ENCODE peak calls at places on chromosomes 16 and 17, in nine cellular contexts. One of them, this sample, is unnamed.

GRCh38 chr16:46658925-46659324 is 30.1 kb downstream of the VPS35 start:
- DNase-seq in A549: no peak
- DNase-seq in HepG2: no peak
- DNase-seq in transverse colon: peak; percentile 12
- DNase-seq in sigmoid colon: no peak
- DNase-seq in ovary: no peak
- DNase-seq in K562: no peak
- DNase-seq in upper lobe of left lung: no peak
- DNase-seq in tibial nerve: peak; percentile 14
- DNase-seq in this sample: no peak

GRCh38 chr17:38550661-38551060 is 55.1 kb downstream of the SRCIN1 start:
- DNase-seq in upper lobe of left lung: no peak
- DNase-seq in HepG2: no peak
- DNase-seq in ovary: no peak
- DNase-seq in sigmoid colon: no peak
- DNase-seq in tibial nerve: no peak
- DNase-seq in K562: peak; percentile 71
- DNase-seq in transverse colon: no peak
- DNase-seq in A549: no peak
- DNase-seq in this sample: peak; percentile 74

GRCh38 chr17:8857919-8858318 is 9.6 kb downstream of the PIK3R6 start:
- DNase-seq in transverse colon: no peak
- DNase-seq in tibial nerve: no peak
- DNase-seq in A549: no peak
- DNase-seq in upper lobe of left lung: no peak
- DNase-seq in HepG2: no peak
- DNase-seq in ovary: no peak
- DNase-seq in sigmoid colon: no peak
- DNase-seq in K562: no peak
- DNase-seq in this sample: no peak

GRCh38 chr16:29784901-29785500 is 5.5 kb upstream of the KIF22 start:
- DNase-seq in HepG2: no peak
- DNase-seq in sigmoid colon: peak; percentile 84
- DNase-seq in K562: peak; percentile 76
- DNase-seq in tibial nerve: peak; percentile 42
- DNase-seq in transverse colon: peak; percentile 69
- DNase-seq in upper lobe of left lung: peak; percentile 94
- DNase-seq in ovary: peak; percentile 78
- DNase-seq in A549: peak; percentile 38
- DNase-seq in this sample: peak; percentile 67

GRCh38 chr17:34117811-34118210 is 137.3 kb upstream of the CCL2 start:
- DNase-seq in K562: no peak
- DNase-seq in HepG2: no peak
- DNase-seq in transverse colon: no peak
- DNase-seq in sigmoid colon: no peak
- DNase-seq in ovary: no peak
- DNase-seq in tibial nerve: no peak
- DNase-seq in A549: no peak
- DNase-seq in upper lobe of left lung: no peak
- DNase-seq in this sample: no peak

GRCh38 chr16:48393843-48394703 is 8.9 kb upstream of the SIAH1 start:
- DNase-seq in ovary: no peak
- DNase-seq in upper lobe of left lung: no peak
- DNase-seq in A549: no peak
- DNase-seq in sigmoid colon: peak; percentile 91
- DNase-seq in K562: no peak
- DNase-seq in HepG2: no peak
- DNase-seq in tibial nerve: peak; percentile 83
- DNase-seq in transverse colon: no peak
- DNase-seq in this sample: no peak

GRCh38 chr17:2299136-2299535 is 4.4 kb downstream of the SMG6 start:
- DNase-seq in A549: no peak
- DNase-seq in transverse colon: no peak
- DNase-seq in upper lobe of left lung: no peak
- DNase-seq in ovary: no peak
- DNase-seq in tibial nerve: no peak
- DNase-seq in K562: no peak
- DNase-seq in HepG2: no peak
- DNase-seq in sigmoid colon: no peak
- DNase-seq in this sample: no peak

GRCh38 chr17:64466019-64466735 is 17.3 kb downstream of the MILR1 start:
- DNase-seq in HepG2: no peak
- DNase-seq in upper lobe of left lung: no peak
- DNase-seq in ovary: no peak
- DNase-seq in K562: no peak
- DNase-seq in sigmoid colon: no peak
- DNase-seq in A549: no peak
- DNase-seq in transverse colon: no peak
- DNase-seq in tibial nerve: no peak
- DNase-seq in this sample: no peak

DNA sequence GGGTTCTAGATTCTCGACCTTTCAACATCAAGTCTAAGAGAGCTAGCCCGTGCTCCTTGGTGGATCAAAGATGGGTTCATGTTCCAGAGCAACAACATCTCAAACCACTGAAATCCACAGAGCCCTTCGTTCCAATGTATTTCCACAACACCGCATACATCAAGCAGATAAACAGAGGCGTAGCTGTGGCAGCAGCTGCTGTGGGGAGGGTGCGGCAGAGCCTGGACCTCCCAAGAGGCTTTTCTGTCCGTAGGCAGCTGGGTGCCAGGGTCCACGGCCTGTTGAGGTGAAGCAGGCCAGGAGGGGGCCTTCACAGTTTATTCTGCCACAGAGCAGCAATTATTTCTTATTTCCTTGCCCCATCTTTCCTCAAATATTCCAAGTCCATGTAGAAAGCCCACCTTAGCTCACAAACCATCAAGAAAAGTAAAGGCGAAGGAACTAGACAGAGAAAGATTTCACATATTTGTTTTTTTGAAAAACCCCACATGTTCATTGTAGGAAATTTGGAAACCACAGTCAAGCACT is 144.8 kb upstream of the FOXF1 start:
- DNase-seq in ovary: no peak
- DNase-seq in A549: no peak
- DNase-seq in upper lobe of left lung: no peak
- DNase-seq in transverse colon: no peak
- DNase-seq in K562: no peak
- DNase-seq in HepG2: no peak
- DNase-seq in tibial nerve: no peak
- DNase-seq in sigmoid colon: peak; percentile 68
- DNase-seq in this sample: no peak
- H3K27ac ChIP-seq in ovary: no peak overlapping the region
- H3K27ac ChIP-seq in A549: no peak overlapping the region
- H3K27ac ChIP-seq in upper lobe of left lung: no peak overlapping the region
- H3K27ac ChIP-seq in transverse colon: peak overlapping the region; percentile 75
- H3K27ac ChIP-seq in K562: no peak overlapping the region
- H3K27ac ChIP-seq in HepG2: no peak overlapping the region
- H3K27ac ChIP-seq in tibial nerve: no peak overlapping the region
- H3K27ac ChIP-seq in sigmoid colon: peak overlapping the region; percentile 89
- H3K27ac ChIP-seq in this sample: peak overlapping the region; percentile 74

DNA sequence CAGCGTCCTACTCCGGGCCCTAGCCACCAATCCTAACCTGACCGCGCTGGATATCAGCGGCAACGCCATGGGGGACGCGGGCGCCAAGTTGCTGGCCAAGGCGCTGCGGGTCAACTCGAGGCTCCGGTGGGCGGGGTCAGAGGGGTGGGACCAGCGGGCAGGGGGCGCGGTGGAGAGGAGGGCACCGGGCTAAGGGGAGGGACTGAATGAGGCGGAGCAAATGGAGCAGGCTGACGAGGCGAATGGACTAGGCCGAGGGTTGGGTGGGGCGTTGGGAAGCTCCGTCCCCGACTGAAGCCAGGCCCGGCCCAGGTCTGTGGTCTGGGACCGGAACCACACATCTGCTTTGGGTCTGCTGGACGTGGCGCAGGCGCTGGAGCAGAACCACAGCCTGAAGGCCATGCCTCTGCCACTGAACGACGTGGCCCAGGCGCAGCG is 4.6 kb downstream of the CARMIL2 start:
- DNase-seq in upper lobe of left lung: peak; percentile 85
- DNase-seq in sigmoid colon: no peak
- DNase-seq in K562: peak; percentile 57
- DNase-seq in tibial nerve: no peak
- DNase-seq in transverse colon: no peak
- DNase-seq in A549: no peak
- DNase-seq in HepG2: no peak
- DNase-seq in ovary: no peak
- DNase-seq in this sample: no peak
- TF ChIP-seq EP300 in upper lobe of left lung: no peak
- TF ChIP-seq EP300 in sigmoid colon: no peak
- TF ChIP-seq EP300 in K562: no peak
- TF ChIP-seq EP300 in tibial nerve: no peak
- TF ChIP-seq EP300 in transverse colon: no peak
- TF ChIP-seq EP300 in A549: no peak
- TF ChIP-seq EP300 in HepG2: no peak
- TF ChIP-seq EP300 in ovary: no peak
- TF ChIP-seq EP300 in this sample: no peak

GRCh38 chr16:57763290-57764005 is 27.9 kb downstream of the KATNB1 start:
- DNase-seq in transverse colon: no peak
- DNase-seq in HepG2: no peak
- DNase-seq in K562: no peak
- DNase-seq in upper lobe of left lung: peak; percentile 63
- DNase-seq in A549: no peak
- DNase-seq in ovary: no peak
- DNase-seq in tibial nerve: no peak
- DNase-seq in sigmoid colon: no peak
- DNase-seq in this sample: no peak

GRCh38 chr16:57764006-57764340 is 28.4 kb downstream of the KATNB1 start:
- DNase-seq in upper lobe of left lung: peak; percentile 70
- DNase-seq in K562: no peak
- DNase-seq in ovary: no peak
- DNase-seq in transverse colon: no peak
- DNase-seq in HepG2: no peak
- DNase-seq in tibial nerve: no peak
- DNase-seq in A549: no peak
- DNase-seq in sigmoid colon: no peak
- DNase-seq in this sample: no peak

GRCh38 chr16:57765160-57765728 is 29.7 kb downstream of the KATNB1 start:
- DNase-seq in transverse colon: no peak
- DNase-seq in ovary: no peak
- DNase-seq in A549: no peak
- DNase-seq in upper lobe of left lung: no peak
- DNase-seq in sigmoid colon: no peak
- DNase-seq in K562: no peak
- DNase-seq in HepG2: no peak
- DNase-seq in tibial nerve: no peak
- DNase-seq in this sample: no peak

GRCh38 chr16:57762365-57763289 is 27.1 kb downstream of the KATNB1 start:
- DNase-seq in K562: no peak
- DNase-seq in sigmoid colon: no peak
- DNase-seq in HepG2: no peak
- DNase-seq in upper lobe of left lung: peak; percentile 56
- DNase-seq in ovary: no peak
- DNase-seq in transverse colon: no peak
- DNase-seq in A549: no peak
- DNase-seq in tibial nerve: no peak
- DNase-seq in this sample: no peak

DNA sequence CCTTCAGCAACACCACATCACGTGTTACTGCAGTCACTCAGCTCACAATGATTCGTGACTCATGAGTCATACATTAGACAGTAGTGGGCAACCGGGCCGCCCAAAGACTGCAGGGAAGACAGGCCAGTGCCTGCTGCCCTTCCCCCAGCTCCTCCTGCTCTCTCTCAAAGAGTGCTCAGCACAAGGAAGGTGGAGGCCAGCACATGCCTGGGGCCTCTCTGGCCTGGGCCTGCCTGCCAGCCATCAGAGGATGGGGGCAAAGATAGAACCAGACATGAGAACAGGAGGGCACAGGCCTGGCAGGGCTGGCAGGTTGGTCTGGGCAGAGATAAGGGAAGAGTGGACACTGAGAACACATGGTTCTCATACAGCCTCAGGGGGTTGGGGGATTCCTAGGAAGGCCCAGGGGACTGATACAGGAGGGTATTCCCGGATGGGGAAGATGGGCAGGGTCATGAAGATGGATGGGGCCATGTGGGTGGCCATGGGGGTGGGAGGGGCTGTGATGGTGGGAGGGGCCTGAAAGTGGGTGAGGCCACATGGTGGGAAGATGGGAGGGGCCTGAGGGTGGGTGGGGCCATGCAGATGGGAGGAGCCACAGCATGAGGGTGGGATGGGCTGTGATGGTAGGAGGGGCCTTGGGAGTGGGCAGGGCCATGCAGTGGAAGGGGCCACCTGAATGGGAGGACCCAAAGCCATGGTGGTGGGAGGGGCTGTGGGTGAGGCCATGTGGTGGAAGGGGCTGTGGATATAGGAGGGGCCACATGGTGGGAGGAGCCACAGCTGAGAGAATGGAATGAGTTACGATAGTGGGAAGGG is 29.0 kb downstream of the KATNB1 start:
- DNase-seq in tibial nerve: no peak
- DNase-seq in upper lobe of left lung: peak; percentile 46
- DNase-seq in A549: peak; percentile 98
- DNase-seq in ovary: no peak
- DNase-seq in sigmoid colon: no peak
- DNase-seq in HepG2: peak; percentile 46
- DNase-seq in K562: peak; percentile 100
- DNase-seq in transverse colon: no peak
- DNase-seq in this sample: no peak
- H3K27ac ChIP-seq in tibial nerve: peak overlapping the region; percentile 61
- H3K27ac ChIP-seq in upper lobe of left lung: no peak overlapping the region
- H3K27ac ChIP-seq in A549: peak overlapping the region; percentile 92
- H3K27ac ChIP-seq in ovary: no peak overlapping the region
- H3K27ac ChIP-seq in sigmoid colon: peak overlapping the region; percentile 7
- H3K27ac ChIP-seq in HepG2: no peak overlapping the region
- H3K27ac ChIP-seq in K562: peak overlapping the region; percentile 18
- H3K27ac ChIP-seq in transverse colon: no peak overlapping the region
- H3K27ac ChIP-seq in this sample: no peak overlapping the region

GRCh38 chr17:72977768-72978417 is 114.6 kb downstream of the SLC39A11 start:
- DNase-seq in sigmoid colon: no peak
- DNase-seq in ovary: no peak
- DNase-seq in transverse colon: no peak
- DNase-seq in upper lobe of left lung: peak; percentile 27
- DNase-seq in K562: peak; percentile 44
- DNase-seq in tibial nerve: no peak
- DNase-seq in A549: no peak
- DNase-seq in HepG2: no peak
- DNase-seq in this sample: no peak

GRCh38 chr17:72978593-72979218 is 113.8 kb downstream of the SLC39A11 start:
- DNase-seq in K562: peak; percentile 23
- DNase-seq in HepG2: no peak
- DNase-seq in upper lobe of left lung: no peak
- DNase-seq in tibial nerve: no peak
- DNase-seq in ovary: no peak
- DNase-seq in transverse colon: no peak
- DNase-seq in A549: no peak
- DNase-seq in sigmoid colon: no peak
- DNase-seq in this sample: no peak

GRCh38 chr17:72975509-72975908 is 117.0 kb downstream of the SLC39A11 start:
- DNase-seq in K562: no peak
- DNase-seq in A549: no peak
- DNase-seq in HepG2: no peak
- DNase-seq in sigmoid colon: no peak
- DNase-seq in upper lobe of left lung: no peak
- DNase-seq in tibial nerve: no peak
- DNase-seq in transverse colon: no peak
- DNase-seq in ovary: no peak
- DNase-seq in this sample: no peak

GRCh38 chr17:72974605-72975232 is 117.8 kb downstream of the SLC39A11 start:
- DNase-seq in tibial nerve: no peak
- DNase-seq in ovary: no peak
- DNase-seq in sigmoid colon: no peak
- DNase-seq in transverse colon: peak; percentile 43
- DNase-seq in upper lobe of left lung: no peak
- DNase-seq in HepG2: peak; percentile 44
- DNase-seq in A549: peak; percentile 55
- DNase-seq in K562: no peak
- DNase-seq in this sample: no peak

GRCh38 chr17:72976971-72977767 is 115.3 kb downstream of the SLC39A11 start:
- DNase-seq in upper lobe of left lung: no peak
- DNase-seq in A549: peak; percentile 44
- DNase-seq in tibial nerve: peak; percentile 21
- DNase-seq in sigmoid colon: peak; percentile 75
- DNase-seq in transverse colon: peak; percentile 23
- DNase-seq in K562: peak; percentile 46
- DNase-seq in HepG2: no peak
- DNase-seq in ovary: peak; percentile 35
- DNase-seq in this sample: peak; percentile 67
- TF ChIP-seq EP300 in upper lobe of left lung: peak; percentile 8
- TF ChIP-seq EP300 in A549: no peak
- TF ChIP-seq EP300 in tibial nerve: no peak
- TF ChIP-seq EP300 in sigmoid colon: no peak
- TF ChIP-seq EP300 in transverse colon: no peak
- TF ChIP-seq EP300 in K562: no peak
- TF ChIP-seq EP300 in HepG2: no peak
- TF ChIP-seq EP300 in ovary: no peak
- TF ChIP-seq EP300 in this sample: no peak

This sample was measured in stomach.